ENCODE peak calls at places on chromosome 4, in four cellular contexts. One of them, this sample, is unnamed.

GRCh38 chr4:94849901-94850300 is 92.1 kb downstream of the BMPR1B start:
- DNase-seq in PC-9: no peak
- DNase-seq in A549: no peak
- DNase-seq in progenitor cell of endocrine pancreas: no peak
- DNase-seq in this sample: no peak

GRCh38 chr4:110704748-110705439 is 82.0 kb upstream of the PITX2 start:
- DNase-seq in A549: no peak
- DNase-seq in PC-9: no peak
- DNase-seq in progenitor cell of endocrine pancreas: no peak
- DNase-seq in this sample: no peak

GRCh38 chr4:111937368-111937767 is 207.9 kb upstream of the FAM241A start:
- DNase-seq in A549: peak; percentile 6
- DNase-seq in progenitor cell of endocrine pancreas: no peak
- DNase-seq in PC-9: no peak
- DNase-seq in this sample: no peak

GRCh38 chr4:373062-373839 is 35.6 kb downstream of the ZNF141 start:
- DNase-seq in progenitor cell of endocrine pancreas: no peak
- DNase-seq in PC-9: no peak
- DNase-seq in A549: no peak
- DNase-seq in this sample: no peak

GRCh38 chr4:121534187-121534586 is 153.4 kb upstream of the QRFPR start:
- DNase-seq in progenitor cell of endocrine pancreas: no peak
- DNase-seq in A549: no peak
- DNase-seq in PC-9: no peak
- DNase-seq in this sample: no peak

GRCh38 chr4:106803107-106803506 is 233.0 kb downstream of the DKK2 start:
- DNase-seq in A549: no peak
- DNase-seq in progenitor cell of endocrine pancreas: no peak
- DNase-seq in PC-9: no peak
- DNase-seq in this sample: no peak

GRCh38 chr4:1226167-1226514 is 22.8 kb downstream of the CTBP1 start:
- DNase-seq in A549: no peak
- DNase-seq in progenitor cell of endocrine pancreas: no peak
- DNase-seq in PC-9: no peak
- DNase-seq in this sample: no peak

GRCh38 chr4:20313237-20314030 is 61.7 kb downstream of the SLIT2 start:
- DNase-seq in A549: no peak
- DNase-seq in progenitor cell of endocrine pancreas: peak; percentile 32
- DNase-seq in PC-9: no peak
- DNase-seq in this sample: no peak

GRCh38 chr4:24262616-24263015 is 321.7 kb downstream of the DHX15 start:
- DNase-seq in PC-9: no peak
- DNase-seq in progenitor cell of endocrine pancreas: no peak
- DNase-seq in A549: no peak
- DNase-seq in this sample: no peak

GRCh38 chr4:143251781-143252180 is 67.1 kb downstream of the USP38 start:
- DNase-seq in PC-9: no peak
- DNase-seq in progenitor cell of endocrine pancreas: no peak
- DNase-seq in A549: no peak
- DNase-seq in this sample: no peak

GRCh38 chr4:56752985-56753384 is 68.5 kb downstream of the SPINK2 start:
- DNase-seq in A549: no peak
- DNase-seq in progenitor cell of endocrine pancreas: no peak
- DNase-seq in PC-9: peak; percentile 69
- DNase-seq in this sample: peak; percentile 62

GRCh38 chr4:38663021-38663800 is 788 bp upstream of the KLF3 start:
- DNase-seq in PC-9: no peak
- DNase-seq in progenitor cell of endocrine pancreas: peak; percentile 78
- DNase-seq in A549: peak; percentile 25
- DNase-seq in this sample: no peak

GRCh38 chr4:105462610-105463009 is 11.3 kb downstream of the PPA2 start:
- DNase-seq in A549: no peak
- DNase-seq in progenitor cell of endocrine pancreas: no peak
- DNase-seq in PC-9: no peak
- DNase-seq in this sample: no peak

GRCh38 chr4:177596035-177596434 is 153.8 kb upstream of the AGA start:
- DNase-seq in A549: peak; percentile 62
- DNase-seq in PC-9: peak; percentile 75
- DNase-seq in progenitor cell of endocrine pancreas: no peak
- DNase-seq in this sample: peak; percentile 62

GRCh38 chr4:166012129-166013078 is 139.4 kb downstream of the TLL1 start:
- DNase-seq in PC-9: no peak
- DNase-seq in progenitor cell of endocrine pancreas: no peak
- DNase-seq in A549: no peak
- DNase-seq in this sample: no peak

GRCh38 chr4:2090642-2091041 is 31.5 kb downstream of the NAT8L start:
- DNase-seq in A549: no peak
- DNase-seq in progenitor cell of endocrine pancreas: no peak
- DNase-seq in PC-9: no peak
- DNase-seq in this sample: no peak

GRCh38 chr4:152073738-152074137 is 312.9 kb upstream of the GATB start:
- DNase-seq in A549: no peak
- DNase-seq in PC-9: no peak
- DNase-seq in progenitor cell of endocrine pancreas: no peak
- DNase-seq in this sample: no peak

GRCh38 chr4:189143255-189143654 is 797.4 kb upstream of the FRG1 start:
- DNase-seq in A549: peak; percentile 23
- DNase-seq in progenitor cell of endocrine pancreas: no peak
- DNase-seq in PC-9: peak; percentile 18
- DNase-seq in this sample: peak; percentile 57

GRCh38 chr4:144176476-144176875 is 36.0 kb upstream of the GYPA start:
- DNase-seq in A549: no peak
- DNase-seq in PC-9: no peak
- DNase-seq in progenitor cell of endocrine pancreas: no peak
- DNase-seq in this sample: no peak

GRCh38 chr4:24598025-24598424 is 13.7 kb upstream of the DHX15 start:
- DNase-seq in PC-9: peak; percentile 85
- DNase-seq in progenitor cell of endocrine pancreas: no peak
- DNase-seq in A549: peak; percentile 27
- DNase-seq in this sample: peak; percentile 84

GRCh38 chr4:67531349-67531748 is 14.0 kb downstream of the CENPC start:
- DNase-seq in A549: no peak
- DNase-seq in progenitor cell of endocrine pancreas: no peak
- DNase-seq in PC-9: no peak
- DNase-seq in this sample: no peak

GRCh38 chr4:39698424-39699009 is 581 bp downstream of the UBE2K start:
- DNase-seq in PC-9: peak; percentile 39
- DNase-seq in A549: peak; percentile 31
- DNase-seq in progenitor cell of endocrine pancreas: peak; percentile 34
- DNase-seq in this sample: peak; percentile 28

GRCh38 chr4:148089624-148090023 is 352.6 kb downstream of the NR3C2 start:
- DNase-seq in A549: no peak
- DNase-seq in progenitor cell of endocrine pancreas: no peak
- DNase-seq in PC-9: no peak
- DNase-seq in this sample: no peak

GRCh38 chr4:82591592-82591991 is 29.8 kb upstream of the TMEM150C start:
- DNase-seq in progenitor cell of endocrine pancreas: no peak
- DNase-seq in PC-9: no peak
- DNase-seq in A549: no peak
- DNase-seq in this sample: no peak

GRCh38 chr4:77021614-77022089 is 54.1 kb downstream of the CCNI start:
- DNase-seq in progenitor cell of endocrine pancreas: no peak
- DNase-seq in PC-9: no peak
- DNase-seq in A549: no peak
- DNase-seq in this sample: no peak

GRCh38 chr4:190121759-190122158 is 51.8 kb upstream of the DUX4 start:
- DNase-seq in A549: no peak
- DNase-seq in PC-9: no peak
- DNase-seq in progenitor cell of endocrine pancreas: no peak
- DNase-seq in this sample: no peak

DNA sequence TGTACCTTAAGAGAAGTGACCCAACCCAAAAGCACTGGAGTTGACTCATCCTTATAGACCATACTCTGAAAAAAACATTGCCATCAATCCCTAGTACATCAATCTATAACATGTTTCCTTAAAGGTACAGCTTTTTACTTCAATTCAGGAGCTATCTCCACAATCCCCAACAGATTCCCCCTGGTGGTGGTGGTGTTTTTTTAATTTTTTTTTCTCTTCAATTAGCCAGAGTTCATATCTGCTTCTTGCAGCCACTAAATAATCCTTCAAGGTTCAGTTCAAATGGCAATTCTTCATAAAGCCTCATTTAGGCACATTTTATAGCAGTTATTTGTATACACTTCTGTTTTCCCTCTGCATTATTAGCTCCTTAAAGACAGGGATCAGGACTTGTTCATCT is 60.7 kb upstream of the KDR start:
- DNase-seq in A549: no peak
- DNase-seq in PC-9: no peak
- DNase-seq in progenitor cell of endocrine pancreas: no peak
- DNase-seq in this sample: no peak
- TF ChIP-seq CTCF in A549: no peak
- TF ChIP-seq CTCF in PC-9: no peak
- TF ChIP-seq CTCF in progenitor cell of endocrine pancreas: peak; percentile 36
- TF ChIP-seq CTCF in this sample: no peak

GRCh38 chr4:7962609-7963508 is 23.2 kb upstream of the AFAP1 start:
- DNase-seq in PC-9: no peak
- DNase-seq in progenitor cell of endocrine pancreas: no peak
- DNase-seq in A549: no peak
- DNase-seq in this sample: no peak
- TF ChIP-seq CTCF in PC-9: no peak
- TF ChIP-seq CTCF in progenitor cell of endocrine pancreas: no peak
- TF ChIP-seq CTCF in A549: no peak
- TF ChIP-seq CTCF in this sample: no peak

DNA sequence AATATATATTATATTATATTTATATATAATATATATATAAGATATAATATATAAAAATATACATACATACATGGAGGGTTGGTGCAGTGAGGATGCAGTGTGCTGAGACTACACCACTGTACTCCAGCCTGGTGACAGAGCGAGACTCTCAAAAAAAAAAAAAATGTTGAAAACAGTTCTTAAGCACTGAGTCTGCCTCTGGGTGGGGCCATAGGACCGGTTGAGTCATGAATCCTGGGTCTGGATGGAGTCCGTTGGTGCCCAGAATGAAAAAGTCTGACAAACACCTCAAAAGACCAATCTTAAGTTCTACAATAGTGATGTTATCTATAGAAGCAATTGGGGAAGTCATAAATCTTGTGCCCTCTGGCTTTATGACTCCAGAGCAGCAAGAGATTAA is 70.5 kb downstream of the FGFBP1 start:
- DNase-seq in progenitor cell of endocrine pancreas: no peak
- DNase-seq in PC-9: peak; percentile 5
- DNase-seq in A549: no peak
- DNase-seq in this sample: no peak
- TF ChIP-seq CTCF in progenitor cell of endocrine pancreas: no peak
- TF ChIP-seq CTCF in PC-9: no peak
- TF ChIP-seq CTCF in A549: no peak
- TF ChIP-seq CTCF in this sample: no peak

DNA sequence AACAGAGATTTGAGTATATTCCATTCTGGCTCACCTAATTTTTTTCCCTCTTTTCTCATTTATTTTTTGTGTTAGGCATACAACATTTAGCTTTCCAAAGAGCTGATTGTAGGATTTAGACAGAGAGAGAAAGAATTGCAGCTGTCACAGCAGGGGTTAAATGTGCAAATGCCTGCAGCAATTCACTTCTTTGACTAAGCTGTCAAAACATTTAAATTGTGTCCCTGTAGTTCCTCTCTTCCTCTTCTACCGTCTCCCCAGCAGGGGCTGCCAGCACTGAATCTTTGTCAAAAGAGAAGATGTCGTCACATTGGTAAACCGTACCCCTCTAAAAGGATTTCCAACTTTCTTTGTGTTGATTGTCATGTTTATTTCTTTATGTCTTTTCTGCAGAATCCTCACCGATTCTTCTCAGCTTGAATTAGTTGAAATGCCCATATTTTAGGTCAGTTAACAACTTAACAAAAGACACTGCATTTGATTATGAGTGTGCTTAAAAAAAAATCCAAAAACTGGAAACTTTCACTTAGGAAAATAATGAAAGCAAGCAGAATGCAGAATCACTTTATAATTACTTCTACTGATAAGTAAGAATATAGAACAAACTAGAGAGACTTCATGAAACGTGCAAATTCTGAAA is 111.1 kb upstream of the PTPN13 start:
- DNase-seq in A549: no peak
- DNase-seq in progenitor cell of endocrine pancreas: no peak
- DNase-seq in PC-9: no peak
- DNase-seq in this sample: no peak
- TF ChIP-seq CTCF in A549: no peak
- TF ChIP-seq CTCF in progenitor cell of endocrine pancreas: peak; percentile 36
- TF ChIP-seq CTCF in PC-9: no peak
- TF ChIP-seq CTCF in this sample: no peak

GRCh38 chr4:74374561-74375327 is 9.8 kb downstream of the EREG start:
- DNase-seq in progenitor cell of endocrine pancreas: no peak
- DNase-seq in A549: peak; percentile 72
- DNase-seq in PC-9: peak; percentile 82
- DNase-seq in this sample: peak; percentile 62

GRCh38 chr4:74378573-74378972 is 13.6 kb downstream of the EREG start:
- DNase-seq in A549: no peak
- DNase-seq in progenitor cell of endocrine pancreas: no peak
- DNase-seq in PC-9: no peak
- DNase-seq in this sample: no peak

GRCh38 chr4:74377714-74378113 is 12.8 kb downstream of the EREG start:
- DNase-seq in PC-9: no peak
- DNase-seq in progenitor cell of endocrine pancreas: no peak
- DNase-seq in A549: no peak
- DNase-seq in this sample: no peak

GRCh38 chr4:74375824-74376426 is 11.0 kb downstream of the EREG start:
- DNase-seq in A549: no peak
- DNase-seq in PC-9: no peak
- DNase-seq in progenitor cell of endocrine pancreas: no peak
- DNase-seq in this sample: no peak

DNA sequence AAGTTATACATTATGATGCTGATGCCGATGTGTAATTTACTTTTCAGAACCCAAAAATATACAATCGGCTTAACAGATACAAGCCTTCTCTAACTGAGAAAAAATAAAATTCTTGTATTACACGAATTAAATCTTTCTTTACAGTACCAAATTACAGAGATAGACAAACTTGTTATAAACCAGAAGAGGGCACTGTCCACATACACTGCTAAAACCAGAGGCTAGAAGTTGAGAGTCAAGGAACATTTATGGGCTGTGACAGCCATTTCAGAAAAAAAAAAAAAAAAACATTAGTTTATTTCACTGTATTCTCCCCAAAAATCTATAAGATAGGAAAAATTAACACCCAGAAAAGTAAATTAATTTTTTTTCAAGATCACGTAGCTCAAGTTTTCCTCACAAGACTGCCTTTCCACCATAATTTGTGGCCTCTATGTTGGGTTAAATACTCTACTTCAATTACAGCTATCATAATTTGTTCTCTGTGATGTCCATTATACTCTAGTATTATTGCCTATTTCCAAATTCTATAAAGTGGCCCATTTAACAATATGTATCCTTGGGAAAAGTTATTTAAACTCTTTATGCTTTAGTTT is 12.0 kb downstream of the EREG start:
- DNase-seq in PC-9: no peak
- DNase-seq in A549: peak; percentile 41
- DNase-seq in progenitor cell of endocrine pancreas: no peak
- DNase-seq in this sample: no peak
- TF ChIP-seq CTCF in PC-9: peak; percentile 70
- TF ChIP-seq CTCF in A549: peak; percentile 70
- TF ChIP-seq CTCF in progenitor cell of endocrine pancreas: peak; percentile 69
- TF ChIP-seq CTCF in this sample: no peak

This sample was measured in Calu3.